ENCODE peak calls at places on chromosomes 13 and 19, in eight cellular contexts. F is dorsolateral prefrontal cortex; A is AG04450; W is activated CD8-positive, alpha-beta T cell treated with anti-CD3 and anti-CD28 coated beads for 36 hours; H is left ventricle myocardium inferior; D is BE2C; G is Panc1; C is neural progenitor cell. M is an unnamed sample.

GRCh38 chr13:37306778-37307544 is 201.5 kb upstream of the CSNK1A1L start:
- DNase-seq in W (no peak), A (peak), G (no peak), F (no peak), H (no peak), D (no peak), C (no peak), M (no peak)

GRCh38 chr19:38949580-38950367 is 19.0 kb downstream of the MRPS12 start:
- DNase-seq in A (no peak), G (no peak), D (peak), F (peak), C (peak), W (peak), H (peak), M (peak)

GRCh38 chr19:29783627-29784190 is 28.1 kb upstream of the CCNE1 start:
- DNase-seq in A (no peak), F (no peak), C (no peak), W (no peak), D (no peak), G (no peak), H (no peak), M (no peak)

GRCh38 chr13:80237646-80238045 is 103.3 kb downstream of the SPRY2 start:
- DNase-seq in G (no peak), C (no peak), W (no peak), H (no peak), F (no peak), A (no peak), D (no peak), M (no peak)

GRCh38 chr13:37349916-37350315 is 244.5 kb upstream of the CSNK1A1L start:
- DNase-seq in D (no peak), A (no peak), C (no peak), H (no peak), W (no peak), G (no peak), F (no peak), M (no peak)

GRCh38 chr19:4059931-4060620 is 6.6 kb downstream of the ZBTB7A start:
- DNase-seq in A (no peak), C (no peak), F (no peak), W (peak), G (no peak), D (no peak), H (peak), M (peak)

GRCh38 chr19:41263042-41263849 is 926 bp upstream of the HNRNPUL1 start:
- DNase-seq in G (peak), H (peak), F (peak), A (no peak), C (peak), W (peak), D (peak), M (peak)

GRCh38 chr13:52736891-52737290 is 2.7 kb downstream of the CNMD start:
- DNase-seq in W (no peak), F (no peak), D (no peak), A (no peak), G (no peak), C (no peak), H (no peak), M (no peak)

GRCh38 chr13:95783747-95784146 is 106.8 kb downstream of the DNAJC3 start:
- DNase-seq in H (no peak), D (no peak), C (no peak), F (no peak), W (no peak), A (no peak), G (no peak), M (no peak)

GRCh38 chr13:34847751-34848150 is 94.3 kb upstream of the NBEA start:
- DNase-seq in D (no peak), G (no peak), W (no peak), C (no peak), A (no peak), H (no peak), F (no peak), M (no peak)

GRCh38 chr13:95317037-95317989 is 16.1 kb upstream of the ABCC4 start:
- DNase-seq in G (no peak), D (no peak), C (no peak), H (peak), A (no peak), W (no peak), F (no peak), M (no peak)

GRCh38 chr19:29851769-29852521 is 40.2 kb downstream of the CCNE1 start:
- DNase-seq in H (no peak), A (no peak), C (no peak), W (peak), D (no peak), G (no peak), F (no peak), M (no peak)

GRCh38 chr13:82634946-82635345 is 1247.3 kb downstream of the SLITRK1 start:
- DNase-seq in W (no peak), G (no peak), F (no peak), D (no peak), H (no peak), A (no peak), C (no peak), M (no peak)

GRCh38 chr19:3606174-3606689 is 443 bp downstream of the TBXA2R start:
- DNase-seq in C (peak), G (no peak), A (no peak), D (no peak), W (peak), H (no peak), F (no peak), M (no peak)

GRCh38 chr13:111216166-111216960 is 101.3 kb downstream of the ARHGEF7 start:
- DNase-seq in F (no peak), H (no peak), G (no peak), D (peak), C (peak), W (peak), A (no peak), M (peak)

GRCh38 chr13:80164451-80164850 is 176.5 kb downstream of the SPRY2 start:
- DNase-seq in C (no peak), G (no peak), D (no peak), H (no peak), F (no peak), A (no peak), W (no peak), M (no peak)

GRCh38 chr19:39104104-39104708 is 20.0 kb downstream of the ACP7 start:
- DNase-seq in D (no peak), G (no peak), H (no peak), A (no peak), F (no peak), W (no peak), C (no peak), M (no peak)

DNA sequence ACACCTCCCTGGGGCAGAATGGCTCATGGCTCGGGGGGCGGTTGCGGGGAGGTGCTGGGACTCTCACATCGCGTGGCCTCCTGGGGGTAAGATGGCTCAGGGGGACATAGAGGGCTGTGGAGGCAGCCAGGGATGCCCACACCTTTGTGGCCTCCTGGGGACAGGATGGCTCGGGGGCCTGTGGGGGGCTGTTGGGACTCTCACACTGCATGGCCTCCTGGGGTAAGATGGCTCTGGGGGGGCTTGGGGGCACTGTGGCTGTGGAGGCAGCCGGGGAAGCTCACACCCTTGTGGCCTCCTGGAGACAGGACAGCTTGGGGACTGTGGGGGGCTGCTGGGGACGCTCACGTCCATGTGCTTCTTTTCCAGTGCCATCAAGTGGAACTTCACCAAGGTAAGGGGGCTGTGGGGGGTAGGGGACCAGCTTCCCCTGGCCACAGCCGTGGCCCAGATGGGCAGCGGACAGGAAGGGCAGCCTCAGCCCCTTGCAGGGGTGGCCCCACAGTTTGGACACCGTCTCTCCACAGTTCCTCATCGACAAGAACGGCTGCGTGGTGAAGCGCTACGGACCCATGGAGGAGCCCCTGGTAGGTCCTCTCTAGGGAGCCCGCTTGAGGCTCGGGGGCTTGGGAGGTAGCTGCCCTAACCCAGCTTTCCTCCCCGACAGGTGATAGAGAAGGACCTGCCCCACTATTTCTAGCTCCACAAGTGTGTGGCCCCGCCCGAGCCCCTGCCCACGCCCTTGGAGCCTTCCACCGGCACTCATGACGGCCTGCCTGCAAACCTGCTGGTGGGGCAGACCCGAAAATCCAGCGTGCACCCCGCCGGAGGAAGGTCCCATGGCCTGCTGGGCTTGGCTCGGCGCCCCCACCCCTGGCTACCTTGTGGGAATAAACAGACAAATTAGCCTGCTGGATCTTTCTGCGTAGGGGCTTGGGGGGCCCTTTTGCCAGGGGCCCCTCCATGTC is 2.4 kb downstream of the GPX4 start:
- DNase-seq in A (no peak), C (no peak), H (no peak), F (no peak), G (no peak), D (no peak), W (no peak), M (no peak)
- TF ChIP-seq CTCF in A (no peak), C (no peak), H (no peak), F (no peak), G (no peak), D (no peak), W (no peak), M (no peak)

GRCh38 chr13:94195715-94196114 is 283.8 kb downstream of the DCT start:
- DNase-seq in F (no peak), C (no peak), D (no peak), G (no peak), H (no peak), W (no peak), A (peak), M (no peak)

GRCh38 chr13:94188173-94188869 is 291.2 kb downstream of the DCT start:
- DNase-seq in D (no peak), A (no peak), C (no peak), W (no peak), F (no peak), G (no peak), H (no peak), M (no peak)

GRCh38 chr13:94196426-94196825 is 283.1 kb downstream of the DCT start:
- DNase-seq in C (no peak), W (no peak), H (no peak), D (no peak), A (no peak), F (no peak), G (no peak), M (no peak)

DNA sequence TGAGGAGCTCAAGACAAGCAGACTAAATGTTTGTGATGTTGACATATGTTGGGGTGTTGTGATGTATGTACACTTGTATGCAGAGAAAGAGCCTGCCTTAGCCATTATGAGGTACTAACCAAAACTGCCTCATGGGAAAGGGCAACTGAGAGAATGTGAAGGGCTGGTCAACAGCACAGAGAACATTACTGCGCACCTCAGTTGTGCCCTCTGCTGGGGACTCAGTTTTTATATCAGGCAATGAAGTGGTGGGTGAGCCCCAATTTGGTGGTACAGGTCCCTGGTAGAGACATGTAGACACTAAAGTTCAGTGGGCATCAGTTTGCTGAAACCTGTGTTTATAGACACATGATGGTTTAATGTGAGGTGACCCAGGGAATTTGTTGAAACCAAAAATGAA is 286.9 kb downstream of the DCT start:
- DNase-seq in G (no peak), C (peak), D (peak), F (no peak), A (no peak), H (no peak), W (peak), M (peak)
- TF ChIP-seq CTCF in G (peak), C (peak), D (peak), F (no peak), A (peak), H (peak), W (no peak), M (peak)

GRCh38 chr19:7861619-7862412 is 12.4 kb downstream of the PRR36 start:
- DNase-seq in H (no peak), W (no peak), A (no peak), F (no peak), G (no peak), D (peak), C (peak), M (peak)
- TF ChIP-seq CTCF in H (no peak), W (peak), A (no peak), F (peak), G (peak), D (no peak), C (peak), M (no peak)

GRCh38 chr19:35143231-35143715 is at the start of gene FXYD7:
- DNase-seq in A (no peak), F (no peak), C (peak), H (no peak), W (no peak), G (no peak), D (peak), M (peak)
- TF ChIP-seq CTCF in A (no peak), F (peak), C (no peak), H (peak), W (peak), G (no peak), D (no peak), M (peak)